ENCODE peak calls at places on chromosomes 5 and 9, in ten cellular contexts. K is H9; L is CD4-positive, alpha-beta T cell; X is SK-N-SH; U is activated CD4-positive, alpha-beta T cell treated with anti-CD3 and anti-CD28 coated beads, Interleukin-2, amount 10 ng/mL, durations not matched to agents 7 days and 5 days; S is NCI-H69; A is substantia nigra; E is T47D; F is memory B cell; Q is stimulated activated CD8-positive, alpha-beta memory T cell treated with anti-CD3 and anti-CD28 coated beads, Interleukin-15, amount 100 ng/mL, for 24 hours. O is an unnamed sample.

GRCh38 chr5:176654856-176655255 is 7.6 kb downstream of the TSPAN17 start:
- DNase-seq in K (no peak), L (no peak), X (no peak), U (no peak), S (no peak), A (no peak), E (no peak), F (no peak), Q (no peak), O (no peak)

GRCh38 chr5:65332591-65332990 is 149.1 kb downstream of the ADAMTS6 start:
- DNase-seq in K (no peak), L (no peak), X (no peak), U (no peak), S (peak; percentile 46), A (no peak), E (no peak), F (no peak), Q (no peak), O (no peak)

GRCh38 chr9:14061921-14062320 is 252.0 kb downstream of the NFIB start:
- DNase-seq in K (no peak), L (no peak), X (no peak), U (no peak), S (no peak), A (no peak), E (no peak), F (no peak), Q (no peak), O (no peak)

GRCh38 chr5:154047324-154047723 is 8.6 kb downstream of the MFAP3 start:
- DNase-seq in K (no peak), L (no peak), X (no peak), U (no peak), S (no peak), A (no peak), E (no peak), F (no peak), Q (no peak), O (no peak)

GRCh38 chr9:113238859-113239231 is 17.5 kb downstream of the SLC31A1 start:
- DNase-seq in K (no peak), L (no peak), X (no peak), U (no peak), S (no peak), A (no peak), E (no peak), F (no peak), Q (no peak), O (no peak)

GRCh38 chr9:69674741-69675438 is 2.7 kb upstream of the APBA1 start:
- DNase-seq in K (no peak), L (no peak), X (no peak), U (no peak), S (peak; percentile 39), A (no peak), E (no peak), F (no peak), Q (no peak), O (no peak)

GRCh38 chr5:39835371-39835770 is 410.6 kb upstream of the DAB2 start:
- DNase-seq in K (no peak), L (no peak), X (no peak), U (no peak), S (no peak), A (no peak), E (no peak), F (no peak), Q (no peak), O (no peak)

GRCh38 chr9:112012026-112012902 is 115.7 kb downstream of the UGCG start:
- DNase-seq in K (no peak), L (no peak), X (no peak), U (no peak), S (no peak), A (no peak), E (peak; percentile 100), F (no peak), Q (no peak), O (peak; percentile 30)

GRCh38 chr5:150043657-150044333 is 42.6 kb downstream of the CSF1R start:
- DNase-seq in K (no peak), L (no peak), X (no peak), U (no peak), S (no peak), A (no peak), E (no peak), F (no peak), Q (no peak), O (no peak)

GRCh38 chr5:176816791-176817272 is 6.5 kb downstream of the UNC5A start:
- DNase-seq in K (no peak), L (no peak), X (no peak), U (no peak), S (peak; percentile 48), A (no peak), E (no peak), F (no peak), Q (no peak), O (no peak)

GRCh38 chr5:111774525-111774924 is 17.5 kb upstream of the NREP start:
- DNase-seq in K (peak; percentile 45), L (no peak), X (no peak), U (no peak), S (peak; percentile 53), A (no peak), E (peak; percentile 62), F (no peak), Q (no peak), O (peak; percentile 77)

GRCh38 chr5:179588166-179588565 is 35.3 kb downstream of the HNRNPH1 start:
- DNase-seq in K (no peak), L (no peak), X (no peak), U (no peak), S (no peak), A (no peak), E (peak; percentile 43), F (no peak), Q (no peak), O (no peak)

GRCh38 chr5:59517926-59518585 is 375.5 kb downstream of the PDE4D start:
- DNase-seq in K (no peak), L (no peak), X (no peak), U (no peak), S (no peak), A (no peak), E (no peak), F (no peak), Q (no peak), O (no peak)

GRCh38 chr5:5306696-5307095 is 115.8 kb upstream of the ICE1 start:
- DNase-seq in K (no peak), L (no peak), X (no peak), U (no peak), S (no peak), A (no peak), E (no peak), F (no peak), Q (no peak), O (peak; percentile 60)

GRCh38 chr5:123450641-123451421 is 27.6 kb upstream of the CEP120 start:
- DNase-seq in K (no peak), L (no peak), X (no peak), U (no peak), S (peak; percentile 98), A (no peak), E (no peak), F (no peak), Q (no peak), O (no peak)

GRCh38 chr5:139699352-139699751 is 51.2 kb downstream of the CXXC5 start:
- DNase-seq in K (no peak), L (no peak), X (no peak), U (no peak), S (no peak), A (no peak), E (no peak), F (no peak), Q (no peak), O (peak; percentile 61)

GRCh38 chr5:158590936-158591863 is 508.5 kb downstream of the EBF1 start:
- DNase-seq in K (peak; percentile 63), L (no peak), X (peak; percentile 64), U (no peak), S (peak; percentile 23), A (no peak), E (peak; percentile 26), F (no peak), Q (no peak), O (peak; percentile 85)

GRCh38 chr5:150321784-150322183 is 19.1 kb upstream of the ARSI start:
- DNase-seq in K (no peak), L (no peak), X (no peak), U (no peak), S (no peak), A (no peak), E (peak; percentile 18), F (no peak), Q (no peak), O (no peak)

GRCh38 chr9:134770972-134771971 is 109.3 kb upstream of the FCN2 start:
- DNase-seq in K (no peak), L (no peak), X (no peak), U (no peak), S (no peak), A (no peak), E (no peak), F (no peak), Q (no peak), O (no peak)

GRCh38 chr5:157511656-157512644 is 51.9 kb downstream of the NIPAL4 start:
- DNase-seq in K (no peak), L (no peak), X (no peak), U (peak; percentile 18), S (peak; percentile 13), A (peak; percentile 14), E (peak; percentile 80), F (no peak), Q (no peak), O (no peak)

GRCh38 chr5:12023614-12024241 is 119.5 kb upstream of the CTNND2 start:
- DNase-seq in K (no peak), L (no peak), X (peak; percentile 6), U (no peak), S (peak; percentile 58), A (no peak), E (peak; percentile 66), F (no peak), Q (no peak), O (no peak)

GRCh38 chr5:133564921-133565565 is 47.3 kb downstream of the FSTL4 start:
- DNase-seq in K (no peak), L (no peak), X (no peak), U (no peak), S (no peak), A (no peak), E (no peak), F (no peak), Q (no peak), O (no peak)

GRCh38 chr5:137531266-137531665 is 32.1 kb upstream of the SPOCK1 start:
- DNase-seq in K (no peak), L (no peak), X (no peak), U (no peak), S (no peak), A (no peak), E (no peak), F (no peak), Q (no peak), O (no peak)

GRCh38 chr5:128234928-128235641 is 151.5 kb downstream of the SLC12A2 start:
- DNase-seq in K (no peak), L (no peak), X (no peak), U (no peak), S (no peak), A (no peak), E (no peak), F (no peak), Q (no peak), O (peak; percentile 60)

GRCh38 chr9:87283585-87283984 is 214.1 kb upstream of the DAPK1 start:
- DNase-seq in K (no peak), L (no peak), X (no peak), U (no peak), S (no peak), A (no peak), E (no peak), F (no peak), Q (no peak), O (no peak)

GRCh38 chr9:35448511-35448910 is 41.4 kb upstream of the RUSC2 start:
- DNase-seq in K (no peak), L (no peak), X (no peak), U (no peak), S (no peak), A (no peak), E (no peak), F (no peak), Q (no peak), O (no peak)

GRCh38 chr5:159175547-159175946 is 33.8 kb downstream of the RNF145 start:
- DNase-seq in K (no peak), L (no peak), X (no peak), U (no peak), S (no peak), A (no peak), E (peak; percentile 75), F (no peak), Q (no peak), O (no peak)